ENCODE peak calls at places on chromosome 18, in seven cellular contexts. F, R, X, V, L, I and A are unnamed samples.

GRCh38 chr18:79698668-79699335 is 19.2 kb downstream of the CTDP1 start:
- DNase-seq in L (no peak), R (no peak), I (no peak), V (no peak), F (no peak), X (no peak), A (no peak)

GRCh38 chr18:72700961-72701710 is 157.0 kb upstream of the CBLN2 start:
- DNase-seq in F (peak), V (no peak), R (no peak), X (peak), L (no peak), I (peak), A (no peak)

GRCh38 chr18:39872566-39872965 is 2082.5 kb upstream of the PIK3C3 start:
- DNase-seq in R (no peak), F (no peak), I (no peak), V (no peak), X (peak), L (no peak), A (no peak)

GRCh38 chr18:74806700-74807416 is 209.2 kb downstream of the ZNF407 start:
- DNase-seq in L (no peak), R (no peak), F (peak), X (no peak), V (no peak), I (peak), A (no peak)

GRCh38 chr18:11767935-11768334 is 78.9 kb downstream of the GNAL start:
- DNase-seq in R (no peak), I (peak), L (no peak), V (no peak), X (no peak), F (peak), A (no peak)

GRCh38 chr18:59096098-59096779 is 43.4 kb upstream of the SEC11C start:
- DNase-seq in V (no peak), L (no peak), F (no peak), X (peak), I (no peak), R (no peak), A (no peak)

GRCh38 chr18:6795307-6795706 is 65.8 kb downstream of the ARHGAP28 start:
- DNase-seq in X (no peak), L (no peak), I (peak), R (no peak), V (no peak), F (no peak), A (no peak)

GRCh38 chr18:36078751-36079529 is 11.6 kb upstream of the RPRD1A start:
- DNase-seq in L (no peak), I (peak), X (no peak), F (no peak), R (no peak), V (no peak), A (no peak)

GRCh38 chr18:78305789-78306188 is 673.8 kb upstream of the SALL3 start:
- DNase-seq in F (peak), I (no peak), V (no peak), X (no peak), L (no peak), R (no peak), A (no peak)

GRCh38 chr18:59044855-59045254 is 94.8 kb upstream of the SEC11C start:
- DNase-seq in L (no peak), R (no peak), I (no peak), F (no peak), V (no peak), X (no peak), A (no peak)

GRCh38 chr18:36593001-36593400 is 235.8 kb downstream of the TPGS2 start:
- DNase-seq in I (peak), R (no peak), L (no peak), F (no peak), V (no peak), X (no peak), A (no peak)

GRCh38 chr18:50780144-50780543 is 39.7 kb downstream of the MRO start:
- DNase-seq in X (no peak), L (no peak), F (no peak), V (no peak), I (no peak), R (no peak), A (no peak)